ENCODE peak calls at places on chromosomes 6 and 20, in five cellular contexts. V is breast epithelium, D is adrenal gland, Q is vagina, C is uterus. W is an unnamed sample. For H3K4me1, the result is how much of the 10 kb centered on the place peaks cover.

GRCh38 chr6:3427740-3428085 is 29.1 kb downstream of the SLC22A23 start:
- DNase-seq in C (peak), D (peak), V (peak), Q (no peak), W (no peak)

GRCh38 chr6:77487808-77488425 is 24.6 kb upstream of the HTR1B start:
- DNase-seq in C (no peak), Q (no peak), V (no peak), D (no peak), W (no peak)

GRCh38 chr20:16477632-16478031 is 95.6 kb downstream of the KIF16B start:
- DNase-seq in Q (no peak), C (no peak), V (no peak), D (no peak), W (no peak)

GRCh38 chr6:121335111-121336008 is 1.1 kb upstream of the TBC1D32 start:
- DNase-seq in V (no peak), Q (no peak), D (no peak), C (no peak), W (no peak)

GRCh38 chr6:158630944-158631616 is 13.5 kb downstream of the DYNLT1 start:
- DNase-seq in C (peak), V (peak), Q (no peak), D (peak), W (peak)

GRCh38 chr6:45430590-45431202 is 53.0 kb upstream of the SUPT3H start:
- DNase-seq in D (no peak), V (no peak), C (no peak), Q (no peak), W (no peak)

GRCh38 chr6:82195619-82196018 is 51.9 kb downstream of the IBTK start:
- DNase-seq in D (no peak), Q (no peak), V (no peak), C (no peak), W (no peak)

GRCh38 chr6:143806282-143807102 is 36.6 kb upstream of the LTV1 start:
- DNase-seq in V (no peak), Q (no peak), C (no peak), D (peak), W (no peak)

GRCh38 chr6:10424005-10424404 is 9.1 kb upstream of the TFAP2A start:
- DNase-seq in C (no peak), Q (no peak), D (no peak), V (no peak), W (no peak)

DNA sequence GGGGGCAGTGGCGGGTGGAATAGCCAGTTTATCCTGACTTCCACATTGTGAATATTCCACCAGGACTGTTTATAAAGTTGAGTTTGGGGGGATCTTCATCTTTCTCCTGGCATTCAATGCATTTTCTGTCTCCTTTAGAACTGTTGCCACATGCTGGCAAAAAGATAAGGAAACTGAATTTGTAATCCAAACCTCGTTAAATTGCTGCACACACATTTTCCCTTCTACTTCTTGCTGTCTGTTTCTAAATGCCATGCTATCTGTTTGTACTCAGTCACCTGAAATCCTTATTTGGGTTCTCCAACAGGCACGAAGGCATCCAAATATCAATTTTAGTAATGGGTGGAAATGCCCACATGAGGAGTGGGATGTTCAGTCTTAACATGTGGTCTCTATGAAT is 180.2 kb upstream of the CCN2 start:
- DNase-seq in D (no peak), V (no peak), C (no peak), Q (no peak), W (no peak)
- H3K4me1 ChIP-seq in D (under half), V (under half), C (under half), Q (under half), W (under half)

DNA sequence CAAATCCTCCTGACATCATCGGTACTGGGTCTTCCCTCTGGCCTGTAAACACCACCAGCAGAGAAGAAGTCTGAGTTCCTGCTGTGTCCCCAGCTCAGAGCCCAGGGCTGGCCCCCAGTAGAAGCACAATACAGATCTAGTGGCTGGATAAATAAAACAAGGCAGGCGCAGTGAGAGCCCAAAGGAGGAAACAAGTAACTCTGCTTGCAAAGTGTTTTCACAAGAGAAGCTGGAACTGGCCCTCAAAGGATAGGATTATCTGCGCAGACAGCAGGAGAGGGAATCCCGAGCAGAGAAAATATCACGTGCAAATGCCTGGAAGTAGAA is 205.1 kb downstream of the ZDHHC14 start:
- DNase-seq in V (no peak), Q (no peak), C (no peak), D (no peak), W (no peak)
- TF ChIP-seq CTCF in V (no peak), Q (no peak), C (no peak), D (no peak), W (no peak)

DNA sequence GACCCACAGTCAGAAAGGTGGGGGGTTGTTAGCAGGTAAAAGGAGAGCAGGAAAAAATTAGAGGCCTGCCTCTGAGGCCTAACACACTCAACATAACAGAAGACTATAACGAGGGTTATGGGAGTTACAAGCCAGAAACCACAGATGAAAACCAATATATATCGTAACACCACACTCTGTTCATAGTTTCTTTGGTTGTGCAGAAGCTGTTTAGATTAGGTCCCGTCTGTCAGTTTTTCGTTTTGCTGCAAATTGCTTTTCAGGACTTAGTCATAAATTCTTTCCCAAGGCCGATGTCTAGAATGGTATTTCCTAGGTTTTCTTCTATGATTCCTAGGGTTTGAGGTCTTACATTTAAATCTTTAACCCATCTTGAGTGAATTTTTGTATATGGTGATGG is 3.7 kb upstream of the MAP3K5 start:
- DNase-seq in C (no peak), Q (no peak), D (no peak), V (no peak), W (no peak)
- TF ChIP-seq POLR2A in C (no peak), Q (no peak), D (no peak), V (no peak), W (no peak)

GRCh38 chr20:47603260-47603659 is 101.6 kb downstream of the NCOA3 start:
- DNase-seq in C (no peak), D (no peak), Q (no peak), V (no peak), W (no peak)
- H3K4me1 ChIP-seq in C (under half), D (under half), Q (under half), V (under half), W (under half)

GRCh38 chr6:109527989-109528388 is 45.0 kb upstream of the ZBTB24 start:
- DNase-seq in C (no peak), D (no peak), Q (no peak), V (no peak), W (no peak)
- TF ChIP-seq CTCF in C (no peak), D (no peak), Q (no peak), V (no peak), W (no peak)

DNA sequence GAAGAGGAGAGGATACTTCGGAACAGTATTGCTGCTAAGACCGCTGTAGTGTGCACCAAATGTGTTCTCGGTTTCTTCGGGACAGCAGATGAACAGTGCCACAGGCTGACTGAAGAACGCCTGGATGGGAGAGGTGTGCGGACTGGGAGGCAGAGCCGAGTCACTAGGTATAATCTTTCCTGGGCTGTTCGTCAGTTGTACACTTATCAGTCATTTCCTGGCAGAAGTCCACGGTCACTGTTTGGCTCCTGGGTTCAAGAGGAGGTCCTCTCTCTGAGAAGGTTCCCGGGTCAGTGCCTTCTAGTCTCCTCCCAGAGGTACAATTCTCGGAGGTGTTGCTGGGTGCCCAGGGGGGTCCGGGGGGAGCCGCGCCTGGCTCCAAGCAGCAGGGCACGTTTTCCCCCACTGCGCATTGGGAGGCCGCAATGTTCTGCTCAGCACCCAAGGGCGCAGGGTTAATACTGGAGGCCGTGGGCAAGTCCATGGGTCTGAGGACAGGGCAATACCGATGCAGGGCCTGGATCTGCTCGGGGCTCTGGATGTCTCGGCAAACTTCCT is 38.1 kb downstream of the GJA10 start:
- DNase-seq in Q (no peak), C (no peak), D (no peak), V (no peak), W (no peak)
- TF ChIP-seq POLR2A in Q (no peak), C (no peak), D (no peak), V (no peak), W (no peak)

GRCh38 chr6:34239893-34240292 is 3.2 kb downstream of the HMGA1 start:
- DNase-seq in D (no peak), Q (no peak), V (no peak), C (no peak), W (no peak)
- H3K4me1 ChIP-seq in D (under half), Q (under half), V (under half), C (under half), W (under half)

W was measured in Peyer's patch.